ENCODE peak calls at places on chromosome 7, in four cellular contexts. One of them, this sample, is unnamed.

GRCh38 chr7:831596-832291 is 532 bp upstream of the SUN1 start:
- DNase-seq in NCI-H774: no peak
- DNase-seq in nucleus accumbens: no peak
- DNase-seq in fibroblast of pulmonary artery: peak
- DNase-seq in this sample: no peak

GRCh38 chr7:16416289-16417282 is 4.8 kb downstream of the CRPPA start:
- DNase-seq in NCI-H774: no peak
- DNase-seq in nucleus accumbens: no peak
- DNase-seq in fibroblast of pulmonary artery: peak
- DNase-seq in this sample: no peak

GRCh38 chr7:1091019-1091643 is 3.2 kb downstream of the GPER1 start:
- DNase-seq in NCI-H774: no peak
- DNase-seq in fibroblast of pulmonary artery: no peak
- DNase-seq in nucleus accumbens: no peak
- DNase-seq in this sample: no peak

GRCh38 chr7:71132521-71133231 is 732 bp downstream of the GALNT17 start:
- DNase-seq in nucleus accumbens: no peak
- DNase-seq in fibroblast of pulmonary artery: no peak
- DNase-seq in NCI-H774: no peak
- DNase-seq in this sample: no peak

GRCh38 chr7:135976312-135977019 is 693 bp downstream of the MTPN start:
- DNase-seq in fibroblast of pulmonary artery: no peak
- DNase-seq in nucleus accumbens: no peak
- DNase-seq in NCI-H774: no peak
- DNase-seq in this sample: no peak

GRCh38 chr7:128915841-128916642 is 5.5 kb upstream of the KCP start:
- DNase-seq in fibroblast of pulmonary artery: no peak
- DNase-seq in NCI-H774: no peak
- DNase-seq in nucleus accumbens: no peak
- DNase-seq in this sample: no peak

GRCh38 chr7:133650067-133650466 is 397.2 kb downstream of the EXOC4 start:
- DNase-seq in NCI-H774: no peak
- DNase-seq in fibroblast of pulmonary artery: peak
- DNase-seq in nucleus accumbens: no peak
- DNase-seq in this sample: no peak

GRCh38 chr7:45873355-45873754 is 473 bp upstream of the CCDC201 start:
- DNase-seq in fibroblast of pulmonary artery: no peak
- DNase-seq in nucleus accumbens: no peak
- DNase-seq in NCI-H774: no peak
- DNase-seq in this sample: no peak

GRCh38 chr7:47035522-47035921 is 546.4 kb downstream of the TNS3 start:
- DNase-seq in fibroblast of pulmonary artery: peak
- DNase-seq in NCI-H774: no peak
- DNase-seq in nucleus accumbens: no peak
- DNase-seq in this sample: no peak

GRCh38 chr7:21771261-21771660 is 174.4 kb downstream of the CDCA7L start:
- DNase-seq in NCI-H774: no peak
- DNase-seq in nucleus accumbens: no peak
- DNase-seq in fibroblast of pulmonary artery: no peak
- DNase-seq in this sample: no peak

GRCh38 chr7:5419523-5420107 is 4.0 kb downstream of the TNRC18 start:
- DNase-seq in nucleus accumbens: peak
- DNase-seq in fibroblast of pulmonary artery: no peak
- DNase-seq in NCI-H774: no peak
- DNase-seq in this sample: peak

GRCh38 chr7:139731802-139732470 is 45.9 kb downstream of the HIPK2 start:
- DNase-seq in nucleus accumbens: no peak
- DNase-seq in fibroblast of pulmonary artery: peak
- DNase-seq in NCI-H774: no peak
- DNase-seq in this sample: peak

GRCh38 chr7:27647052-27647451 is 15.6 kb downstream of the HIBADH start:
- DNase-seq in fibroblast of pulmonary artery: peak
- DNase-seq in NCI-H774: no peak
- DNase-seq in nucleus accumbens: no peak
- DNase-seq in this sample: no peak